ENCODE peak calls at places on chromosomes 12 and 14, in nine cellular contexts. O, A, D, P, J, C, R, B and K are unnamed samples.

GRCh38 chr12:53502983-53503728 is 2.1 kb downstream of the TARBP2 start:
- DNase-seq in P (no peak), O (no peak), B (no peak), D (no peak), R (no peak), J (no peak), C (no peak), A (no peak), K (no peak)

GRCh38 chr12:45729233-45730115 is at the start of gene ARID2:
- DNase-seq in A (peak), P (peak), J (no peak), R (peak), C (peak), B (peak), O (peak), D (peak), K (peak)

GRCh38 chr14:93072659-93073365 is 42.9 kb downstream of the ITPK1 start:
- DNase-seq in A (no peak), D (no peak), J (peak), C (no peak), R (no peak), B (no peak), O (no peak), P (no peak), K (no peak)

GRCh38 chr12:112167728-112168525 is 42.6 kb downstream of the TRAFD1 start:
- DNase-seq in R (no peak), B (no peak), A (no peak), P (no peak), O (no peak), C (no peak), J (no peak), D (no peak), K (no peak)

GRCh38 chr12:69168828-69169227 is 70.5 kb upstream of the CPSF6 start:
- DNase-seq in C (no peak), O (no peak), B (no peak), R (no peak), P (no peak), A (no peak), D (no peak), J (no peak), K (no peak)

GRCh38 chr12:42590324-42590934 is 883 bp upstream of the PRICKLE1 start:
- DNase-seq in O (peak), D (peak), B (peak), J (no peak), R (no peak), A (peak), P (peak), C (peak), K (no peak)

GRCh38 chr12:14834502-14834901 is 8.8 kb downstream of the ART4 start:
- DNase-seq in C (no peak), O (no peak), A (no peak), P (no peak), J (no peak), D (no peak), R (no peak), B (no peak), K (no peak)

GRCh38 chr12:56152132-56152755 is at the start of gene MYL6B:
- DNase-seq in P (peak), O (peak), D (peak), C (peak), R (peak), A (peak), B (peak), J (peak), K (peak)

GRCh38 chr14:67241416-67242362 is at the start of gene PALS1:
- DNase-seq in B (peak), P (peak), O (no peak), C (peak), R (peak), J (peak), A (peak), D (no peak), K (peak)

GRCh38 chr12:57611116-57611809 is at the start of gene ARHGEF25:
- DNase-seq in J (no peak), P (peak), R (no peak), O (peak), B (peak), C (peak), D (peak), A (peak), K (no peak)
- H2AFZ ChIP-seq in J (peak), P (peak), R (no peak), O (peak), B (peak), C (no peak), D (peak), A (peak), K (peak)

GRCh38 chr12:62732861-62733427 is 202.0 kb downstream of the PPM1H start:
- DNase-seq in O (no peak), C (no peak), B (peak), D (no peak), J (no peak), P (peak), R (peak), A (no peak), K (peak)
- H3K4me2 ChIP-seq in O (no peak), C (no peak), B (no peak), D (no peak), J (no peak), P (peak), R (peak), A (peak), K (peak)

GRCh38 chr14:68308695-68309094 is 484.2 kb downstream of the ZFP36L1 start:
- DNase-seq in B (no peak), O (no peak), C (no peak), P (no peak), D (no peak), J (no peak), R (no peak), A (no peak), K (no peak)
- H3K4me3 ChIP-seq in B (no peak), O (no peak), C (no peak), P (no peak), D (no peak), J (no peak), R (no peak), A (no peak), K (no peak)

DNA sequence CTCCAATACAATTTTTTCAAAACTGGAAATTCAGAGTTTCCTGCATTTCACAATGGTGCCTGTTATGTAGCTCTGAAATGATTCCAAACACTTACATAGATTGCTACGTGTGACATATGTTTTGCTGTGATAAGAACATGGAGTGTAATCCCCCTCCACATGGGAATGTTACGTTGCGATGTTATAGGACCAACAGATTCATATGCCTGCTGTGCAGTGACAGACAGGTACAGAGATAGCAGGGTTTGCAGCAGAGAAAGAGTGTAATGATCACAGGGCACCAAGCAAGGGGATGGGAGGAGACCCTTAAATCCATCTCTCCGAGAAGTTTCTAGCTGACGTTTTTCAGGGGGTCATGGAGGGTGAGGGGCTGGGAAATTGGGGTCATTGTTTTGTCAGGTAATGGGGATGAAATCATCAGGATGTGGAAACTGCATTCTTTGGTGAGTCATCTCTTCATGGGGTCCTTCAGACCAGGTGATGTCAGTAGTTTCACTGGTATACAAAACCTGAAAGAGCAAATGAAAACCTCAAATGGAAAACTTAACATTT is 76.6 kb upstream of the OSBPL8 start:
- DNase-seq in J (no peak), A (no peak), P (peak), D (no peak), C (no peak), B (peak), R (no peak), O (no peak), K (peak)
- H2AFZ ChIP-seq in J (no peak), A (peak), P (peak), D (no peak), C (peak), B (no peak), R (no peak), O (peak), K (no peak)

DNA sequence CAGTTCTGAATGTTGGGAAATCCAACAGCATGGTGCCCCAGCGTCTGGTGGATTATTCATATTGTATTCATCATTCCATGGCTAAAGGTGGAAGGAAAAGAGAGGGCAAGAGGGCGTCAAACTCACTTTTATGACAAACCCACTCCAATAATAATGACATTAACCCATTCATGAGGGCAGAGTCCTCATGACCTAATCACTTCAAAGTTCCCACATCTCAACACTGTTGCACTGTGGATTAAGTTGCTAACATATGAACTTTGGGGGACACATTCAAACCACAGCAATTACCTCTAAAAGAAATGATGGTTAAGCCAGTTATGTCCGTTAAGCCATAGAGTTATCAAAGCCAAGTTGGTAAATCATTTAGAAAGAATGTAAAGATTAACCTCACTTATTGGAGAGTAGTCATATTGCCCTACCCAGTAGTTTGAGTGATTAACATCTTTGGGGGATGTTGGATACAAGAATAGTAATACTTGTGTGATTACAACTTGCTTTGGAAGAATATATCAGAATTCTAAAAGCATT is 212.4 kb upstream of the FLRT2 start:
- DNase-seq in J (no peak), D (no peak), B (peak), C (no peak), A (no peak), R (no peak), O (no peak), P (peak), K (peak)
- H3K4me2 ChIP-seq in J (no peak), D (no peak), B (no peak), C (no peak), A (no peak), R (no peak), O (no peak), P (no peak), K (no peak)